ENCODE peak calls at places on chromosomes 3 and 15, in four cellular contexts. E is ovary, S is transverse colon, F is H54. K is an unnamed sample.

GRCh38 chr3:46085421-46086082 is 58.3 kb upstream of the XCR1 start:
- DNase-seq in F (no peak), E (no peak), S (no peak), K (no peak)

GRCh38 chr3:183131735-183132134 is 30.8 kb downstream of the LAMP3 start:
- DNase-seq in F (no peak), E (no peak), S (no peak), K (no peak)

GRCh38 chr15:89799011-89799924 is 15.4 kb downstream of the ANPEP start:
- DNase-seq in F (no peak), E (no peak), S (no peak), K (no peak)

GRCh38 chr3:183298708-183299153 is 45.7 kb downstream of the B3GNT5 start:
- DNase-seq in F (peak), S (peak), E (peak), K (peak)

GRCh38 chr15:81270188-81270587 is 53.8 kb downstream of the STARD5 start:
- DNase-seq in F (no peak), E (no peak), S (no peak), K (no peak)

GRCh38 chr3:27673701-27674100 is 48.4 kb downstream of the EOMES start:
- DNase-seq in E (no peak), F (no peak), S (no peak), K (no peak)

GRCh38 chr3:55823829-55824228 is 336.7 kb upstream of the WNT5A start:
- DNase-seq in E (no peak), F (no peak), S (no peak), K (no peak)

GRCh38 chr3:25001041-25001591 is 426.9 kb upstream of the RARB start:
- DNase-seq in E (no peak), F (no peak), S (no peak), K (no peak)

GRCh38 chr3:8996681-8997121 is 33.4 kb upstream of the RAD18 start:
- DNase-seq in E (peak), F (no peak), S (no peak), K (no peak)

GRCh38 chr3:51982352-51982837 is 940 bp upstream of the ACY1 start:
- DNase-seq in E (no peak), F (peak), S (peak), K (peak)

GRCh38 chr15:98805434-98806274 is 157.3 kb downstream of the IGF1R start:
- DNase-seq in S (peak), E (no peak), F (no peak), K (no peak)

GRCh38 chr15:79058260-79058850 is 32.2 kb downstream of the RASGRF1 start:
- DNase-seq in F (no peak), E (no peak), S (no peak), K (no peak)

GRCh38 chr3:130941793-130942192 is 47.9 kb downstream of the ATP2C1 start:
- DNase-seq in E (no peak), S (no peak), F (no peak), K (no peak)

GRCh38 chr3:156675744-156676466 is 1.5 kb downstream of the TIPARP start:
- DNase-seq in F (no peak), S (peak), E (peak), K (peak)

GRCh38 chr15:96058103-96058851 is 272.2 kb upstream of the NR2F2 start:
- DNase-seq in E (no peak), F (no peak), S (no peak), K (no peak)

GRCh38 chr3:194865595-194865994 is 179.9 kb downstream of the FAM43A start:
- DNase-seq in F (no peak), S (no peak), E (no peak), K (no peak)

GRCh38 chr3:51535146-51536019 is 3.1 kb upstream of the RAD54L2 start:
- DNase-seq in F (no peak), E (no peak), S (no peak), K (no peak)

GRCh38 chr3:127768346-127769008 is 53.8 kb downstream of the MGLL start:
- DNase-seq in S (no peak), E (no peak), F (peak), K (peak)

GRCh38 chr3:8103954-8104353 is 397.7 kb upstream of the LMCD1 start:
- DNase-seq in E (no peak), F (no peak), S (no peak), K (no peak)

GRCh38 chr15:35540885-35541284 is 5.1 kb downstream of the DPH6 start:
- DNase-seq in S (no peak), F (no peak), E (no peak), K (no peak)

GRCh38 chr3:189853906-189854305 is 222.7 kb downstream of the TP63 start:
- DNase-seq in S (no peak), E (no peak), F (no peak), K (no peak)

GRCh38 chr15:75065851-75066509 is 42.6 kb downstream of the PPCDC start:
- DNase-seq in E (no peak), S (no peak), F (no peak), K (no peak)

GRCh38 chr15:38503497-38503896 is 49.6 kb downstream of the FAM98B start:
- DNase-seq in E (no peak), S (no peak), F (no peak), K (no peak)

GRCh38 chr3:72745146-72745976 is 102.9 kb downstream of the SHQ1 start:
- DNase-seq in F (no peak), E (no peak), S (peak), K (peak)

GRCh38 chr3:69020424-69020823 is 6.9 kb upstream of the EOGT start:
- DNase-seq in S (no peak), F (no peak), E (no peak), K (no peak)

GRCh38 chr15:78737187-78737820 is 74.0 kb downstream of the ADAMTS7 start:
- DNase-seq in E (no peak), F (no peak), S (no peak), K (no peak)

GRCh38 chr15:62163847-62164499 is 1.1 kb downstream of the C2CD4B start:
- DNase-seq in S (peak), E (no peak), F (no peak), K (no peak)

GRCh38 chr15:66673410-66674322 is 28.4 kb upstream of the SMAD6 start:
- DNase-seq in S (peak), E (no peak), F (no peak), K (no peak)

GRCh38 chr15:81886586-81886985 is 159.2 kb downstream of the MEX3B start:
- DNase-seq in E (no peak), F (no peak), S (no peak), K (no peak)

GRCh38 chr15:66747223-66747622 is 45.2 kb downstream of the SMAD6 start:
- DNase-seq in S (no peak), E (no peak), F (no peak), K (no peak)

GRCh38 chr3:141877911-141878310 is 1.5 kb downstream of the ATP1B3 start:
- DNase-seq in S (no peak), E (no peak), F (no peak), K (no peak)

GRCh38 chr3:11671648-11672100 is 28.0 kb upstream of the VGLL4 start:
- DNase-seq in E (no peak), F (no peak), S (no peak), K (no peak)

GRCh38 chr3:39806820-39807219 is 2.6 kb upstream of the MYRIP start:
- DNase-seq in F (no peak), S (no peak), E (no peak), K (no peak)

GRCh38 chr15:52010633-52011595 is 8.1 kb upstream of the MAPK6 start:
- DNase-seq in E (no peak), F (no peak), S (no peak), K (peak)

GRCh38 chr3:64685800-64686445 is 1.9 kb downstream of the ADAMTS9 start:
- DNase-seq in F (no peak), S (peak), E (peak), K (peak)

GRCh38 chr3:134610455-134611385 is 40.1 kb downstream of the KY start:
- DNase-seq in S (no peak), F (no peak), E (no peak), K (peak)

GRCh38 chr15:85329561-85330421 is 50.6 kb upstream of the AKAP13 start:
- DNase-seq in S (peak), E (peak), F (no peak), K (peak)

GRCh38 chr3:191362036-191362435 is 31.7 kb upstream of the UTS2B start:
- DNase-seq in S (no peak), E (no peak), F (no peak), K (no peak)

GRCh38 chr3:49813497-49814174 is at the start of gene UBA7:
- DNase-seq in S (peak), E (peak), F (peak), K (peak)

GRCh38 chr3:196339493-196340254 is 1.5 kb upstream of the TM4SF19 start:
- DNase-seq in S (no peak), E (no peak), F (no peak), K (no peak)
- TF ChIP-seq POLR2A in S (no peak), E (no peak), F (no peak), K (no peak)

GRCh38 chr3:176693416-176693815 is 503.9 kb downstream of the TBL1XR1 start:
- DNase-seq in S (no peak), F (no peak), E (no peak), K (no peak)

GRCh38 chr3:176696816-176697215 is 500.5 kb downstream of the TBL1XR1 start:
- DNase-seq in E (no peak), S (no peak), F (no peak), K (no peak)

GRCh38 chr3:176690470-176690869 is 506.8 kb downstream of the TBL1XR1 start:
- DNase-seq in S (no peak), F (no peak), E (no peak), K (peak)

GRCh38 chr3:176697284-176697889 is 499.9 kb downstream of the TBL1XR1 start:
- DNase-seq in E (no peak), F (no peak), S (no peak), K (no peak)

GRCh38 chr3:176692172-176692923 is 504.9 kb downstream of the TBL1XR1 start:
- DNase-seq in F (no peak), S (no peak), E (no peak), K (no peak)
- TF ChIP-seq POLR2A in F (no peak), S (no peak), E (no peak), K (no peak)

DNA sequence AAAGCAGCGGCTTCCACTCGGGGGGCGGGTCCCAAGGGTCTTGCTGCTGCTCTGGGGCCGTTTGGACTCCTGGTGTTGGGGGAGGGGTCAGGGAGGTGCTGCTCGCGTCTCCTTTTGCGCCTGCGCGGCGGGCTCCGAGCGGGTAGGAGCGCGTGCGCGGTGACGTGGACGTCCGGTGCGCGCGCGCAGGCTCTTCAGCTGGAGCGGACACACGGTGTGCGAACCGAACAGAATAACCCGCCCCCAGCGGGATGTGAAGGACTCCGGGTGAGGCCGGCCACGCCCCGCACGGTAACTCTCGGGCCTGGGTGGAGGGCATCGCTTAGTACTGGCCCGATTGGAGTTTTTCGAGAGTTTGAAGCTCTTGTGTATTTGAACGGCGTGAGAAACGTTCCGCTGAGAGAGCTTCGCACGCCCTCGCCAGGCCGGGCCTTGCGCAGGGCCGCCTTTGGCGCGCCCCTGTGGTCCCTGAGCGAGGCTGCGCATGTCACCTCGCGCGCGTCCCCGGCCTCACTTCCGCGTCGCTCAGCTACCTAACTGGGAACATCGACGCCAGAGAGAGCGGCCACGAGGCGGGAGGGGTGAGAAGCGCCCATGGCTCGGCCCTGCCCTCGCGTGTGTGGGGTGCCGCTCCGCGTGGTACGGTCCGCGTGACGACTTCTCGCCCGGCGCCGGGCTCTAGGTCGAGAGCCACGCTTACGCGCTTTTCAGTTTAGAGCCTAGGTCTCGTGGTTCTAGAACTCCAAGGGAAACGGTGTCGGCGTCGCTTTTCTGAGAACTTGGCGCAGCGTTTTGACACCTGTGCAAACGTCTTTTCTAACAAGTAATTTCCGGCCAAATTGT is at the start of gene MGA:
- DNase-seq in E (peak), F (peak), S (peak), K (peak)
- TF ChIP-seq POLR2A in E (peak), F (no peak), S (peak), K (peak)

DNA sequence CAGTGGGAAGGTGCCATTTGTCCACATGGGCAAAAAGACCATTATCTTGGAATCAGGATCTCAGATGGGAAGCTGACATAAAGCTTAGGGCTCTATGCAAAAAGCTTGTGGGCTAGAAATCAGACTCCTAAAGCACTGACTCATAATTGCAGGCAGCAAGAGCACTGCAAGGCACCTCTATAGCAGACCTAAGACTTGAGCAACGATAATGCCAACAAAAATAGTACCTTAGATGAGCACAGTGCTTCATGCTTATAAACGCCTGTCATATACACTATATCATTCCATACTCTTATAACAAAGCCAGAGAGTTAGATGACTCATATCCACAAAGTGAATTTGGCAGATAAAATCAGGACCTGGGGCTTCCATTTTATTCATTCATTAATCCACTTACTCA is 560.8 kb downstream of the MCTP2 start:
- DNase-seq in S (no peak), E (no peak), F (no peak), K (no peak)
- TF ChIP-seq POLR2A in S (no peak), E (no peak), F (no peak), K (no peak)